ENCODE peak calls at places on chromosomes 12 and 14, in ten cellular contexts. One of them, this sample, is unnamed.

GRCh38 chr14:74258705-74259035 is 19.4 kb downstream of the VSX2 start:
- DNase-seq in stomach: no peak
- DNase-seq in CD8-positive, alpha-beta T cell: no peak
- DNase-seq in ovary: no peak
- DNase-seq in esophagus squamous epithelium: no peak
- DNase-seq in fibroblast of mammary gland: no peak
- DNase-seq in progenitor cell of endocrine pancreas: no peak
- DNase-seq in lower leg skin: no peak
- DNase-seq in uterus: no peak
- DNase-seq in psoas muscle: no peak
- DNase-seq in this sample: no peak

GRCh38 chr12:102953221-102953620 is 4.3 kb upstream of the ASCL1 start:
- DNase-seq in lower leg skin: no peak
- DNase-seq in CD8-positive, alpha-beta T cell: no peak
- DNase-seq in uterus: no peak
- DNase-seq in progenitor cell of endocrine pancreas: no peak
- DNase-seq in ovary: no peak
- DNase-seq in psoas muscle: no peak
- DNase-seq in esophagus squamous epithelium: no peak
- DNase-seq in stomach: no peak
- DNase-seq in fibroblast of mammary gland: no peak
- DNase-seq in this sample: no peak

GRCh38 chr14:69299286-69300035 is 39.5 kb downstream of the GALNT16 start:
- DNase-seq in fibroblast of mammary gland: no peak
- DNase-seq in stomach: no peak
- DNase-seq in psoas muscle: no peak
- DNase-seq in lower leg skin: peak
- DNase-seq in uterus: no peak
- DNase-seq in esophagus squamous epithelium: no peak
- DNase-seq in ovary: no peak
- DNase-seq in CD8-positive, alpha-beta T cell: no peak
- DNase-seq in progenitor cell of endocrine pancreas: no peak
- DNase-seq in this sample: no peak

GRCh38 chr12:27013606-27014084 is 539 bp downstream of the TM7SF3 start:
- DNase-seq in lower leg skin: peak
- DNase-seq in fibroblast of mammary gland: peak
- DNase-seq in stomach: no peak
- DNase-seq in ovary: no peak
- DNase-seq in progenitor cell of endocrine pancreas: no peak
- DNase-seq in psoas muscle: no peak
- DNase-seq in esophagus squamous epithelium: no peak
- DNase-seq in uterus: no peak
- DNase-seq in CD8-positive, alpha-beta T cell: peak
- DNase-seq in this sample: no peak

GRCh38 chr14:45811155-45811554 is 558.2 kb upstream of the MIS18BP1 start:
- DNase-seq in lower leg skin: no peak
- DNase-seq in esophagus squamous epithelium: no peak
- DNase-seq in uterus: no peak
- DNase-seq in fibroblast of mammary gland: no peak
- DNase-seq in progenitor cell of endocrine pancreas: no peak
- DNase-seq in ovary: no peak
- DNase-seq in stomach: no peak
- DNase-seq in CD8-positive, alpha-beta T cell: no peak
- DNase-seq in psoas muscle: no peak
- DNase-seq in this sample: no peak

GRCh38 chr12:51788876-51789275 is 59.6 kb downstream of the FIGNL2 start:
- DNase-seq in CD8-positive, alpha-beta T cell: no peak
- DNase-seq in lower leg skin: no peak
- DNase-seq in fibroblast of mammary gland: peak
- DNase-seq in esophagus squamous epithelium: no peak
- DNase-seq in ovary: no peak
- DNase-seq in stomach: no peak
- DNase-seq in psoas muscle: no peak
- DNase-seq in progenitor cell of endocrine pancreas: no peak
- DNase-seq in uterus: no peak
- DNase-seq in this sample: no peak

GRCh38 chr12:1855241-1855640 is 34.9 kb downstream of the LRTM2 start:
- DNase-seq in psoas muscle: no peak
- DNase-seq in fibroblast of mammary gland: peak
- DNase-seq in lower leg skin: peak
- DNase-seq in stomach: no peak
- DNase-seq in uterus: no peak
- DNase-seq in CD8-positive, alpha-beta T cell: no peak
- DNase-seq in progenitor cell of endocrine pancreas: no peak
- DNase-seq in ovary: no peak
- DNase-seq in esophagus squamous epithelium: no peak
- DNase-seq in this sample: no peak

GRCh38 chr14:67551940-67552339 is 18.9 kb downstream of the PLEKHH1 start:
- DNase-seq in fibroblast of mammary gland: no peak
- DNase-seq in stomach: no peak
- DNase-seq in ovary: no peak
- DNase-seq in progenitor cell of endocrine pancreas: no peak
- DNase-seq in uterus: no peak
- DNase-seq in esophagus squamous epithelium: no peak
- DNase-seq in lower leg skin: no peak
- DNase-seq in CD8-positive, alpha-beta T cell: no peak
- DNase-seq in psoas muscle: no peak
- DNase-seq in this sample: no peak

GRCh38 chr14:64747327-64747726 is 43.1 kb downstream of the PLEKHG3 start:
- DNase-seq in esophagus squamous epithelium: no peak
- DNase-seq in CD8-positive, alpha-beta T cell: no peak
- DNase-seq in fibroblast of mammary gland: no peak
- DNase-seq in lower leg skin: no peak
- DNase-seq in stomach: no peak
- DNase-seq in uterus: no peak
- DNase-seq in psoas muscle: no peak
- DNase-seq in ovary: no peak
- DNase-seq in progenitor cell of endocrine pancreas: no peak
- DNase-seq in this sample: no peak

GRCh38 chr12:123384318-123384993 is 524 bp downstream of the KMT5A start:
- DNase-seq in esophagus squamous epithelium: no peak
- DNase-seq in uterus: peak
- DNase-seq in ovary: no peak
- DNase-seq in fibroblast of mammary gland: no peak
- DNase-seq in psoas muscle: peak
- DNase-seq in stomach: no peak
- DNase-seq in CD8-positive, alpha-beta T cell: peak
- DNase-seq in progenitor cell of endocrine pancreas: peak
- DNase-seq in lower leg skin: peak
- DNase-seq in this sample: no peak

GRCh38 chr12:3173008-3173553 is 95.9 kb downstream of the TSPAN9 start:
- DNase-seq in ovary: no peak
- DNase-seq in progenitor cell of endocrine pancreas: no peak
- DNase-seq in CD8-positive, alpha-beta T cell: no peak
- DNase-seq in uterus: no peak
- DNase-seq in esophagus squamous epithelium: no peak
- DNase-seq in lower leg skin: no peak
- DNase-seq in fibroblast of mammary gland: no peak
- DNase-seq in psoas muscle: peak
- DNase-seq in stomach: no peak
- DNase-seq in this sample: no peak

GRCh38 chr12:107369006-107369405 is 275.7 kb upstream of the CRY1 start:
- DNase-seq in ovary: no peak
- DNase-seq in lower leg skin: no peak
- DNase-seq in stomach: no peak
- DNase-seq in fibroblast of mammary gland: no peak
- DNase-seq in uterus: no peak
- DNase-seq in progenitor cell of endocrine pancreas: no peak
- DNase-seq in CD8-positive, alpha-beta T cell: no peak
- DNase-seq in esophagus squamous epithelium: no peak
- DNase-seq in psoas muscle: no peak
- DNase-seq in this sample: no peak

GRCh38 chr12:107372229-107372658 is 278.9 kb upstream of the CRY1 start:
- DNase-seq in stomach: no peak
- DNase-seq in esophagus squamous epithelium: no peak
- DNase-seq in CD8-positive, alpha-beta T cell: peak
- DNase-seq in uterus: no peak
- DNase-seq in ovary: no peak
- DNase-seq in progenitor cell of endocrine pancreas: no peak
- DNase-seq in lower leg skin: no peak
- DNase-seq in fibroblast of mammary gland: no peak
- DNase-seq in psoas muscle: no peak
- DNase-seq in this sample: no peak

GRCh38 chr12:107368586-107368985 is 275.2 kb upstream of the CRY1 start:
- DNase-seq in ovary: no peak
- DNase-seq in lower leg skin: no peak
- DNase-seq in uterus: no peak
- DNase-seq in stomach: no peak
- DNase-seq in progenitor cell of endocrine pancreas: no peak
- DNase-seq in psoas muscle: no peak
- DNase-seq in CD8-positive, alpha-beta T cell: no peak
- DNase-seq in fibroblast of mammary gland: no peak
- DNase-seq in esophagus squamous epithelium: no peak
- DNase-seq in this sample: no peak

GRCh38 chr12:107366322-107366721 is 273.0 kb upstream of the CRY1 start:
- DNase-seq in CD8-positive, alpha-beta T cell: no peak
- DNase-seq in lower leg skin: no peak
- DNase-seq in fibroblast of mammary gland: no peak
- DNase-seq in esophagus squamous epithelium: no peak
- DNase-seq in uterus: no peak
- DNase-seq in progenitor cell of endocrine pancreas: no peak
- DNase-seq in psoas muscle: no peak
- DNase-seq in ovary: no peak
- DNase-seq in stomach: no peak
- DNase-seq in this sample: no peak

DNA sequence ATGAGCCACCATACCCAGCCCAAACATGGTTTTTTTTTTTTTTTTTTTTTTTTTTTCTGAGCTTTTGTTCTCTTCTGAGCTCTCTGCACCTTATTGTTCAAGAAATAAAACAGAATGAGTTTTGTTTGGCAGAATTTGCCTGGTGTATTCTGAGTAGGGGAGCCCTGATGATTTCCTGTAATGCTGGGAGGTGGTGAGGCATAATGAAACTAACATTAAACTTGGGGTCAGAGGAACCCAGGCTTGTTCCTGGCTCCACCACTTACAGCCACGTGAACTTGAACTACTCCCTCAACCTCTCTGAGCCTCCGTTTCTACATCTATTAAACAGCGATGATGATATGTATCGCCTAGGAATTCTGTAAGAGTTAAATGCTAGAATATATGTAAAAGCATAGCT is 276.3 kb upstream of the CRY1 start:
- DNase-seq in ovary: no peak
- DNase-seq in uterus: no peak
- DNase-seq in stomach: no peak
- DNase-seq in progenitor cell of endocrine pancreas: no peak
- DNase-seq in esophagus squamous epithelium: no peak
- DNase-seq in CD8-positive, alpha-beta T cell: no peak
- DNase-seq in fibroblast of mammary gland: no peak
- DNase-seq in lower leg skin: no peak
- DNase-seq in psoas muscle: no peak
- DNase-seq in this sample: no peak
- TF ChIP-seq CTCF in ovary: no peak
- TF ChIP-seq CTCF in uterus: no peak
- TF ChIP-seq CTCF in stomach: no peak
- TF ChIP-seq CTCF in progenitor cell of endocrine pancreas: no peak
- TF ChIP-seq CTCF in esophagus squamous epithelium: no peak
- TF ChIP-seq CTCF in CD8-positive, alpha-beta T cell: no peak
- TF ChIP-seq CTCF in fibroblast of mammary gland: no peak
- TF ChIP-seq CTCF in lower leg skin: no peak
- TF ChIP-seq CTCF in psoas muscle: no peak
- TF ChIP-seq CTCF in this sample: no peak

DNA sequence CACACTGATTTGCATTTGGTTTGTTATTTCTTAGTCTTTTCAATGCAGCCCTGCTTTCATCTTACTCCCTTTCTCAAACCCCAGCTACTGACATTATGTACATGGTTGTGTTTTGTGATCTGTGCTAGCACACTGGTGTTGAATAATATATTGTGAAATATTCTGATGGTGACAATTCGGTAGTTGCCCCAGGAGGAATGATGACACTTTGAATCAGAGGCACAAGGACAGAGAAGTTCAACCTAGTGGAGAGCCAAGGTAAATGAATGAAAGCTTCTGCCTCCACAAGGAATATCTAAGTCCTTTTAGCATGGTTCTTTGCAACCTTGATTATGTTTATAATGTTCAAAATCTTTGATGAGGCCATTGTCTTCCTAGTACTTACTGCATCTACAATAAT is 159.9 kb downstream of the PDE3A start:
- DNase-seq in fibroblast of mammary gland: no peak
- DNase-seq in lower leg skin: no peak
- DNase-seq in progenitor cell of endocrine pancreas: no peak
- DNase-seq in CD8-positive, alpha-beta T cell: no peak
- DNase-seq in psoas muscle: no peak
- DNase-seq in ovary: no peak
- DNase-seq in uterus: no peak
- DNase-seq in esophagus squamous epithelium: no peak
- DNase-seq in stomach: no peak
- DNase-seq in this sample: no peak
- TF ChIP-seq CTCF in fibroblast of mammary gland: no peak
- TF ChIP-seq CTCF in lower leg skin: no peak
- TF ChIP-seq CTCF in progenitor cell of endocrine pancreas: peak
- TF ChIP-seq CTCF in CD8-positive, alpha-beta T cell: no peak
- TF ChIP-seq CTCF in psoas muscle: no peak
- TF ChIP-seq CTCF in ovary: no peak
- TF ChIP-seq CTCF in uterus: no peak
- TF ChIP-seq CTCF in esophagus squamous epithelium: no peak
- TF ChIP-seq CTCF in stomach: no peak
- TF ChIP-seq CTCF in this sample: no peak

DNA sequence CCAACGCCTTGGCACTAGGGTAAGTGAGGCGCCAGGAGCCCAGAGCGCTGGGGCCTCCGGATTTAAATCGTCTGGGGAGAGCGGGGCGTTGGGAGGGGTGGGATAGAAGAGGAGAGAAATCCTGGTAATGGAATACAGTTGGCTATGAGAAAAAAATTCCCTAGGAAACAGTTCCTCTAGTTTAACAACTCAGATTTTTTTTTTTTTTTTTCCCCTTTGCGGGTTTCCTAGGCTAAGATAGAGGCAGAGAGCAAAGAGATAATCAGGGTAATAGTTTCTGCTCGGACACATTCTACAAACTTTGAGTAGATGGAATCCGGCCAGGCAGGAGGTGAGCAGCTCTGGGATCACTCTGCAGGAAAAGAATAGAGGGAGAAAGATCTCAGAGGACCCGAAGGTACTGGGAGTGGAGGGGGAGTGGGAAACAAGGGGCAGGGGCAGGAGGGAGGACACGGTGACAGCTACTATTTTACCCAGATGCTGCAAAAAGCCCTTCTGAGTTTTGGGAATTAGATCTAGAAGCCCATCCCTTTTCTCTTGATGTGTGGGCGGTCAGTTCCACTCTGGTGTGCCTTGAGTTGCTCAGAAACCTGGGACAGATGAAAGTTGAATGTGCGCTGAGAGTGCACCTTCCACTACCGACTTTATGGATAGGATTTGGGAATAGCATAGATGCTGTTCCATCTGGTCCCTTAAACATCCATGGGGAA is 439 bp downstream of the GPRC5A start:
- DNase-seq in progenitor cell of endocrine pancreas: no peak
- DNase-seq in fibroblast of mammary gland: peak
- DNase-seq in lower leg skin: no peak
- DNase-seq in esophagus squamous epithelium: no peak
- DNase-seq in ovary: peak
- DNase-seq in CD8-positive, alpha-beta T cell: no peak
- DNase-seq in uterus: no peak
- DNase-seq in psoas muscle: no peak
- DNase-seq in stomach: no peak
- DNase-seq in this sample: no peak
- TF ChIP-seq CTCF in progenitor cell of endocrine pancreas: no peak
- TF ChIP-seq CTCF in fibroblast of mammary gland: no peak
- TF ChIP-seq CTCF in lower leg skin: no peak
- TF ChIP-seq CTCF in esophagus squamous epithelium: no peak
- TF ChIP-seq CTCF in ovary: no peak
- TF ChIP-seq CTCF in CD8-positive, alpha-beta T cell: no peak
- TF ChIP-seq CTCF in uterus: no peak
- TF ChIP-seq CTCF in psoas muscle: no peak
- TF ChIP-seq CTCF in stomach: no peak
- TF ChIP-seq CTCF in this sample: no peak

GRCh38 chr14:49306152-49306751 is 279.9 kb downstream of the RPS29 start:
- DNase-seq in progenitor cell of endocrine pancreas: no peak
- DNase-seq in uterus: no peak
- DNase-seq in stomach: no peak
- DNase-seq in ovary: no peak
- DNase-seq in fibroblast of mammary gland: peak
- DNase-seq in psoas muscle: no peak
- DNase-seq in lower leg skin: no peak
- DNase-seq in esophagus squamous epithelium: no peak
- DNase-seq in CD8-positive, alpha-beta T cell: no peak
- DNase-seq in this sample: no peak
- TF ChIP-seq CTCF in progenitor cell of endocrine pancreas: peak
- TF ChIP-seq CTCF in uterus: no peak
- TF ChIP-seq CTCF in stomach: no peak
- TF ChIP-seq CTCF in ovary: peak
- TF ChIP-seq CTCF in fibroblast of mammary gland: peak
- TF ChIP-seq CTCF in psoas muscle: peak
- TF ChIP-seq CTCF in lower leg skin: no peak
- TF ChIP-seq CTCF in esophagus squamous epithelium: peak
- TF ChIP-seq CTCF in CD8-positive, alpha-beta T cell: peak
- TF ChIP-seq CTCF in this sample: peak